ENCODE peak calls at places on chromosomes 12 and 14, in six cellular contexts. One of them, this sample, is unnamed.

GRCh38 chr14:34693228-34693939 is 21.0 kb downstream of the CFL2 start:
- DNase-seq in NCI-H748 treated with DMSO at 0.1 percent for 48 hours: peak
- DNase-seq in posterior cingulate gyrus: no peak
- DNase-seq in GM10248: peak
- DNase-seq in non-pigmented ciliary epithelial cell: no peak
- DNase-seq in naive thymus-derived CD8-positive, alpha-beta T cell: peak
- DNase-seq in this sample: no peak

GRCh38 chr12:25069221-25069620 is 120.3 kb upstream of the BCAT1 start:
- DNase-seq in NCI-H748 treated with DMSO at 0.1 percent for 48 hours: no peak
- DNase-seq in posterior cingulate gyrus: no peak
- DNase-seq in GM10248: no peak
- DNase-seq in non-pigmented ciliary epithelial cell: no peak
- DNase-seq in naive thymus-derived CD8-positive, alpha-beta T cell: no peak
- DNase-seq in this sample: no peak

GRCh38 chr14:51564986-51565604 is 86.6 kb upstream of the FRMD6 start:
- DNase-seq in NCI-H748 treated with DMSO at 0.1 percent for 48 hours: no peak
- DNase-seq in posterior cingulate gyrus: no peak
- DNase-seq in GM10248: no peak
- DNase-seq in non-pigmented ciliary epithelial cell: no peak
- DNase-seq in naive thymus-derived CD8-positive, alpha-beta T cell: no peak
- DNase-seq in this sample: no peak

GRCh38 chr14:37363661-37364060 is 165.9 kb downstream of the MIPOL1 start:
- DNase-seq in NCI-H748 treated with DMSO at 0.1 percent for 48 hours: no peak
- DNase-seq in posterior cingulate gyrus: no peak
- DNase-seq in GM10248: no peak
- DNase-seq in non-pigmented ciliary epithelial cell: no peak
- DNase-seq in naive thymus-derived CD8-positive, alpha-beta T cell: no peak
- DNase-seq in this sample: no peak

GRCh38 chr12:121181181-121181580 is 28.7 kb upstream of the P2RX4 start:
- DNase-seq in NCI-H748 treated with DMSO at 0.1 percent for 48 hours: no peak
- DNase-seq in posterior cingulate gyrus: no peak
- DNase-seq in GM10248: no peak
- DNase-seq in non-pigmented ciliary epithelial cell: no peak
- DNase-seq in naive thymus-derived CD8-positive, alpha-beta T cell: no peak
- DNase-seq in this sample: no peak

GRCh38 chr14:47438650-47439140 is 236.7 kb downstream of the MDGA2 start:
- DNase-seq in NCI-H748 treated with DMSO at 0.1 percent for 48 hours: no peak
- DNase-seq in posterior cingulate gyrus: no peak
- DNase-seq in GM10248: no peak
- DNase-seq in non-pigmented ciliary epithelial cell: peak
- DNase-seq in naive thymus-derived CD8-positive, alpha-beta T cell: no peak
- DNase-seq in this sample: no peak

GRCh38 chr12:25950329-25951115 is 8.0 kb upstream of the RASSF8 start:
- DNase-seq in NCI-H748 treated with DMSO at 0.1 percent for 48 hours: no peak
- DNase-seq in posterior cingulate gyrus: no peak
- DNase-seq in GM10248: no peak
- DNase-seq in non-pigmented ciliary epithelial cell: no peak
- DNase-seq in naive thymus-derived CD8-positive, alpha-beta T cell: no peak
- DNase-seq in this sample: no peak

GRCh38 chr12:3520168-3520567 is 29.2 kb downstream of the PRMT8 start:
- DNase-seq in NCI-H748 treated with DMSO at 0.1 percent for 48 hours: peak
- DNase-seq in posterior cingulate gyrus: no peak
- DNase-seq in GM10248: no peak
- DNase-seq in non-pigmented ciliary epithelial cell: no peak
- DNase-seq in naive thymus-derived CD8-positive, alpha-beta T cell: no peak
- DNase-seq in this sample: no peak

GRCh38 chr12:94874986-94875312 is 128.5 kb downstream of the NDUFA12 start:
- DNase-seq in NCI-H748 treated with DMSO at 0.1 percent for 48 hours: peak
- DNase-seq in posterior cingulate gyrus: no peak
- DNase-seq in GM10248: no peak
- DNase-seq in non-pigmented ciliary epithelial cell: no peak
- DNase-seq in naive thymus-derived CD8-positive, alpha-beta T cell: no peak
- DNase-seq in this sample: no peak

GRCh38 chr12:131928080-131928764 is 854 bp upstream of the PUS1 start:
- DNase-seq in NCI-H748 treated with DMSO at 0.1 percent for 48 hours: no peak
- DNase-seq in posterior cingulate gyrus: no peak
- DNase-seq in GM10248: no peak
- DNase-seq in non-pigmented ciliary epithelial cell: no peak
- DNase-seq in naive thymus-derived CD8-positive, alpha-beta T cell: no peak
- DNase-seq in this sample: no peak

GRCh38 chr12:101875112-101875961 is 2.0 kb upstream of the DRAM1 start:
- DNase-seq in NCI-H748 treated with DMSO at 0.1 percent for 48 hours: no peak
- DNase-seq in posterior cingulate gyrus: no peak
- DNase-seq in GM10248: no peak
- DNase-seq in non-pigmented ciliary epithelial cell: no peak
- DNase-seq in naive thymus-derived CD8-positive, alpha-beta T cell: no peak
- DNase-seq in this sample: no peak

GRCh38 chr14:63853831-63854293 is 1.1 kb downstream of the SYNE2 start:
- DNase-seq in NCI-H748 treated with DMSO at 0.1 percent for 48 hours: peak
- DNase-seq in posterior cingulate gyrus: peak
- DNase-seq in GM10248: peak
- DNase-seq in non-pigmented ciliary epithelial cell: no peak
- DNase-seq in naive thymus-derived CD8-positive, alpha-beta T cell: peak
- DNase-seq in this sample: peak

GRCh38 chr14:51807355-51807754 is 53.1 kb upstream of the GNG2 start:
- DNase-seq in NCI-H748 treated with DMSO at 0.1 percent for 48 hours: no peak
- DNase-seq in posterior cingulate gyrus: no peak
- DNase-seq in GM10248: no peak
- DNase-seq in non-pigmented ciliary epithelial cell: no peak
- DNase-seq in naive thymus-derived CD8-positive, alpha-beta T cell: no peak
- DNase-seq in this sample: no peak

GRCh38 chr12:72273851-72274284 is 1.7 kb downstream of the TRHDE start:
- DNase-seq in NCI-H748 treated with DMSO at 0.1 percent for 48 hours: no peak
- DNase-seq in posterior cingulate gyrus: no peak
- DNase-seq in GM10248: peak
- DNase-seq in non-pigmented ciliary epithelial cell: no peak
- DNase-seq in naive thymus-derived CD8-positive, alpha-beta T cell: no peak
- DNase-seq in this sample: no peak

GRCh38 chr14:50967104-50967503 is 22.8 kb upstream of the PYGL start:
- DNase-seq in NCI-H748 treated with DMSO at 0.1 percent for 48 hours: no peak
- DNase-seq in posterior cingulate gyrus: no peak
- DNase-seq in GM10248: no peak
- DNase-seq in non-pigmented ciliary epithelial cell: no peak
- DNase-seq in naive thymus-derived CD8-positive, alpha-beta T cell: no peak
- DNase-seq in this sample: no peak

GRCh38 chr14:89771251-89771650 is 183.3 kb downstream of the EFCAB11 start:
- DNase-seq in NCI-H748 treated with DMSO at 0.1 percent for 48 hours: no peak
- DNase-seq in posterior cingulate gyrus: no peak
- DNase-seq in GM10248: no peak
- DNase-seq in non-pigmented ciliary epithelial cell: no peak
- DNase-seq in naive thymus-derived CD8-positive, alpha-beta T cell: no peak
- DNase-seq in this sample: no peak